ENCODE peak calls at places on chromosome 9, in six cellular contexts. F, P, I, Q, B and Z are unnamed samples.

GRCh38 chr9:134487066-134487710 is 154.4 kb upstream of the COL5A1 start:
- DNase-seq in F (no peak), P (no peak), I (no peak), Q (no peak), B (no peak), Z (no peak)

GRCh38 chr9:91428927-91429351 is 5.3 kb upstream of the NFIL3 start:
- DNase-seq in F (peak; percentile 74), P (no peak), I (no peak), Q (no peak), B (peak; percentile 86), Z (no peak)

GRCh38 chr9:93959739-93960154 is 4.6 kb upstream of the BARX1 start:
- DNase-seq in F (no peak), P (no peak), I (no peak), Q (no peak), B (no peak), Z (no peak)

GRCh38 chr9:121305269-121305994 is 37.5 kb downstream of the GSN start:
- DNase-seq in F (peak; percentile 89), P (no peak), I (no peak), Q (no peak), B (peak; percentile 81), Z (no peak)

GRCh38 chr9:5269249-5269715 is 35.2 kb downstream of the RLN2 start:
- DNase-seq in F (no peak), P (no peak), I (peak; percentile 97), Q (no peak), B (no peak), Z (no peak)

GRCh38 chr9:95286151-95286550 is 31.4 kb downstream of the FANCC start:
- DNase-seq in F (no peak), P (no peak), I (no peak), Q (no peak), B (peak; percentile 25), Z (no peak)

GRCh38 chr9:5441043-5441442 is 3.3 kb upstream of the PLGRKT start:
- DNase-seq in F (no peak), P (no peak), I (peak; percentile 52), Q (peak; percentile 27), B (peak; percentile 78), Z (no peak)

GRCh38 chr9:116644099-116644688 is 42.9 kb upstream of the TRIM32 start:
- DNase-seq in F (no peak), P (no peak), I (no peak), Q (no peak), B (peak; percentile 77), Z (no peak)

GRCh38 chr9:84679571-84679970 is 10.0 kb downstream of the NTRK2 start:
- DNase-seq in F (no peak), P (no peak), I (no peak), Q (no peak), B (no peak), Z (no peak)

GRCh38 chr9:91098203-91098602 is 263.5 kb downstream of the AUH start:
- DNase-seq in F (no peak), P (no peak), I (no peak), Q (no peak), B (no peak), Z (no peak)

GRCh38 chr9:108655818-108656217 is 200.0 kb downstream of the ACTL7B start:
- DNase-seq in F (no peak), P (no peak), I (no peak), Q (no peak), B (no peak), Z (no peak)

GRCh38 chr9:120538339-120538738 is 41.6 kb downstream of the CDK5RAP2 start:
- DNase-seq in F (no peak), P (no peak), I (peak; percentile 38), Q (no peak), B (no peak), Z (no peak)

DNA sequence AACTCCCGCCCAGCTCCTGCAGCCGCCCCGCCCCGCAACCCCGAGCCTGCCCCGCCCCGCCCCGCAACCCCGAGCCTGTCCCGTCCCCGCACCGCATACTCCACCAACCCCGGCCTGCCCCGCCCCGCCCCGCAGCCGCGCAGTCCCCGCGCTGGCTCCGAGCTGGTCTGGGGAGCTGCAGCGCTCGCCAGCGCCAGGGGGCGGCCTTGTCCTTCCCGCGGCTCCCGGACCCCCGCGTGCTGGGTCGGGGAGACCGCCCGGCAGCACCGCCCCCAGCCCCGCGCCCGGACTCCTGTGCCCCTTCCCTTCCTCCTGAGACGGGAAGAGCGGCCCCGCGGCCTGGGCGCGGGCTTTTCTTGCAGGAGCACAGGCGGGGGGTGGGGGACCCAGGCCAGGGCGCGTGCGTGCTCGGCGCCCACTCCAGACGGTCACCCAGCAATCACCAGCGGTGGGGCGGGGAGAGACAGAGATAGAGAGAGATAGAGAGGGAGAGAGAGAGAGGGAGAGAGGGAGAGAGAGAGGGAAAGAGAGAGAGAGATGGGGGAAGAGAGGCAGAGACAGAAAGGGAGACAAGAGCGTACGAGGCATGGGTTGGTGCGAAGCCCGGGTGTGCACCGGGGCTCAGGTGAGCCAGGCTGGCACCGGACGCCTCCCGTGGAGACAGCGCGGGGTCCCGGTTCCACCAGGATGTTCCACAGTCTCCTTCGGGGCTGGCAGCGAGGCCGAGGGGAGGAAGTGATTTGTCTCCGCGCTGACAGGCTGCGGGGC is 14.7 kb upstream of the TMEM250 start:
- DNase-seq in F (no peak), P (no peak), I (peak; percentile 58), Q (no peak), B (no peak), Z (no peak)
- H3K4me3 ChIP-seq in F (peak overlapping the region; percentile 4), P (peak overlapping the region; percentile 69), I (no peak overlapping the region), Q (peak overlapping the region; percentile 17), B (peak overlapping the region; percentile 6), Z (no peak overlapping the region)

GRCh38 chr9:13369426-13369825 is 89.9 kb upstream of the MPDZ start:
- DNase-seq in F (no peak), P (no peak), I (no peak), Q (no peak), B (no peak), Z (no peak)
- H3K4me3 ChIP-seq in F (no peak overlapping the region), P (no peak overlapping the region), I (no peak overlapping the region), Q (no peak overlapping the region), B (no peak overlapping the region), Z (no peak overlapping the region)

DNA sequence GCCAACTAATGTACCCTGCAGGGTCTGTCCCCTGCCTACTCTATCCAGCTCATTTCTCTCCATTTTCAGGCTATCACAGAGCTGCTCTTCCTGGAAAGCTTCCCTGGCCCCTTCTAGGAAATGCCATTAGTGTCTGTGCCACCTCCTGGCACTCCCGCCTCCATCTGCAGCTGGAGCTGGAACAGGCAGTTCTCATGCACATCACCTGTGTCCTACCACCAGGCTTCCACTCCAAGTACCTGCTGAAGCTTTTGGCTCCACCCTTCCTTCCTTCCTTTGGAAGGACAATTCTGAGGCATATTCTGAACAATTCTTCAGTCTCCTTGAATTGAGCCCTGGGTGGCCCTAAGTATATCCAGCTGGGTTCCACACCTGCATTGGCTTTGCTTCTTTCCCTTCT is 156.2 kb upstream of the ZNF618 start:
- DNase-seq in F (no peak), P (no peak), I (no peak), Q (no peak), B (no peak), Z (no peak)
- H3K4me3 ChIP-seq in F (no peak overlapping the region), P (no peak overlapping the region), I (no peak overlapping the region), Q (no peak overlapping the region), B (no peak overlapping the region), Z (no peak overlapping the region)

DNA sequence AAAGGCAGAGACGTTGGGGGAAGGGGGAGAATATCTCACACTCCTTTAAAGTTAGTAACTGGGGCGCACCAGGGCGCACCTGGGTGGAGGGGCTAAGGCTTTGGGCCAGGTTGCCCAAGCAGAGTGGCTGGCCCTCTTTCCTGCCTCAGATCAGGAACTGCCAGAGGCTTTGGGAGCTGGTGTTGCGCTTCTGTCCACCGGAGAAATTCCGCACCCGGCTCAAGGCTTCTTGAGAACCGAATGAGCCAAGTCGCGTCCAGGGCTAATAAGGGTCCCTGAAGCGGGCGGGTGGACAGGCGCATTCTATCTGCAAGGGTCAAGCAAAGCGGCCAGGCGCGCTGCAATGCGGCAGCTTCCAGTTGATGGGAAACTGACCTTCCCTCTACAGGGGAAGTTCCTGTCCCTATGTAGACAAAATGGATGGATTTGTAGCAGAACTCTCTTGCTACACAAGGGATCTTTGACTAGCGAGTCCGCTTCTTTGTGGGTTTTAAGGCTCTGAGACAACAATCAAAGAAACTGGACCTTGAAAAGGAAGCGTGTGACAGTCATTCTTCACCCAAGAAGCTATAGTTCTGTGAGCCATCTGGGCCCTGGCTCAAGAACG is 5.5 kb downstream of the PAX5 start:
- DNase-seq in F (no peak), P (no peak), I (peak; percentile 11), Q (no peak), B (no peak), Z (no peak)
- H3K4me3 ChIP-seq in F (no peak overlapping the region), P (no peak overlapping the region), I (no peak overlapping the region), Q (no peak overlapping the region), B (no peak overlapping the region), Z (no peak overlapping the region)

DNA sequence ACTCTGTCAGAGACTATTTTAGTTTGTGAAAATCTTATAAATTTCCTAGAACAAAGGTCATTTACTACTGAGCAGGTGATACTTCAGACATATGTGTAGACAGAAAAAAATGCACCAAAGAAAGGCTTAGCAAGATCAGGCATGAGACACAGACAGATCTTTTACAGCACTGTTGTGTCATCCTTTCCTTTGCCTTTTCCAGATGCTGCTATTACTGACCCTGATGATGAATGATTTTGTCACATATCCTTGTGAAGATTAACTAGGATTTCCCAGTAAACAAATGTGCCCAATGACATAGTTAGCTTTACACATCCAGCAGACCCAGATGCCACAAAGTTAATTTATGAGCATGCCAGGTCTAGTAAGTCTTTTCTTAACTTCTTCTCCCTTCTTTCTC is 68.2 kb downstream of the DMRTA1 start:
- DNase-seq in F (no peak), P (no peak), I (no peak), Q (no peak), B (peak; percentile 1), Z (no peak)
- H3K4me3 ChIP-seq in F (no peak overlapping the region), P (no peak overlapping the region), I (no peak overlapping the region), Q (no peak overlapping the region), B (no peak overlapping the region), Z (no peak overlapping the region)

GRCh38 chr9:126239515-126239914 is 87.1 kb upstream of the MVB12B start:
- DNase-seq in F (no peak), P (no peak), I (no peak), Q (no peak), B (no peak), Z (no peak)
- H3K4me3 ChIP-seq in F (no peak overlapping the region), P (no peak overlapping the region), I (no peak overlapping the region), Q (no peak overlapping the region), B (no peak overlapping the region), Z (no peak overlapping the region)

DNA sequence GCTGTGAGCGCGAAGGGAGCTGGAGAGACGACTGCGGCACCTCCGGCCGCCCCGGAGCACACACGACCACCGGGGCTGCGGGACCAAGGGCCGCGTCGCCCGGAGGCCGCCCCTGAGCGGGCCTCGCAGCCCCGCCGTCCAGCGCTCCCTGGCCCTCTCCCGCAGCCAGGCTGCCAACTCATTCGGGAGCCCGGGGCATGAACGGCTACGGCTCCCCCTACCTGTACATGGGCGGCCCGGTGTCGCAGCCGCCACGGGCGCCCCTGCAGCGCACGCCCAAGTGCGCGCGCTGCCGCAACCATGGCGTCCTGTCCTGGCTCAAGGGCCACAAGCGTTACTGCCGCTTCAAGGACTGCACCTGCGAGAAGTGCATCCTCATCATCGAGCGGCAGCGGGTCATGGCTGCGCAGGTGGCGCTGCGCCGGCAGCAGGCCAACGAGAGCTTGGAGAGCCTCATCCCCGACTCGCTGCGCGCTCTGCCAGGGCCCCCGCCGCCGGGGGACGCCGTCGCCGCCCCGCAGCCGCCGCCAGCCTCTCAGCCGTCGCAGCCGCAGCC is 428 bp downstream of the DMRT3 start:
- DNase-seq in F (no peak), P (no peak), I (peak; percentile 65), Q (no peak), B (no peak), Z (no peak)
- H3K4me3 ChIP-seq in F (peak overlapping the region; percentile 5), P (peak overlapping the region; percentile 52), I (no peak overlapping the region), Q (no peak overlapping the region), B (no peak overlapping the region), Z (no peak overlapping the region)